ENCODE peak calls at places on chromosomes 6 and 20, in ten cellular contexts. One of them, this sample, is unnamed.

GRCh38 chr6:119052292-119052889 is 26.1 kb downstream of the FAM184A start:
- DNase-seq in nucleus accumbens: no peak
- DNase-seq in NCI-H460: no peak
- DNase-seq in GM10248: no peak
- DNase-seq in activated CD4-positive, CD25-positive, alpha-beta regulatory T cell treated with anti-CD3 and anti-CD28 coated beads, Interleukin-2, amount 50 U/mL, for 72 hours: no peak
- DNase-seq in aorta: no peak
- DNase-seq in kidney epithelial cell: no peak
- DNase-seq in amniotic stem cell: no peak
- DNase-seq in iris pigment epithelial cell: no peak
- DNase-seq in NCI-H446: no peak
- DNase-seq in this sample: no peak

GRCh38 chr6:14543971-14544620 is 426.5 kb downstream of the CD83 start:
- DNase-seq in nucleus accumbens: no peak
- DNase-seq in NCI-H460: no peak
- DNase-seq in GM10248: no peak
- DNase-seq in activated CD4-positive, CD25-positive, alpha-beta regulatory T cell treated with anti-CD3 and anti-CD28 coated beads, Interleukin-2, amount 50 U/mL, for 72 hours: no peak
- DNase-seq in aorta: no peak
- DNase-seq in kidney epithelial cell: no peak
- DNase-seq in amniotic stem cell: no peak
- DNase-seq in iris pigment epithelial cell: no peak
- DNase-seq in NCI-H446: no peak
- DNase-seq in this sample: no peak

GRCh38 chr20:33909331-33909921 is 84.3 kb upstream of the RALY start:
- DNase-seq in nucleus accumbens: no peak
- DNase-seq in NCI-H460: peak
- DNase-seq in GM10248: no peak
- DNase-seq in activated CD4-positive, CD25-positive, alpha-beta regulatory T cell treated with anti-CD3 and anti-CD28 coated beads, Interleukin-2, amount 50 U/mL, for 72 hours: no peak
- DNase-seq in aorta: no peak
- DNase-seq in kidney epithelial cell: peak
- DNase-seq in amniotic stem cell: peak
- DNase-seq in iris pigment epithelial cell: peak
- DNase-seq in NCI-H446: no peak
- DNase-seq in this sample: no peak

GRCh38 chr6:163417595-163417994 is 3.1 kb downstream of the QKI start:
- DNase-seq in nucleus accumbens: no peak
- DNase-seq in NCI-H460: no peak
- DNase-seq in GM10248: no peak
- DNase-seq in activated CD4-positive, CD25-positive, alpha-beta regulatory T cell treated with anti-CD3 and anti-CD28 coated beads, Interleukin-2, amount 50 U/mL, for 72 hours: no peak
- DNase-seq in aorta: no peak
- DNase-seq in kidney epithelial cell: no peak
- DNase-seq in amniotic stem cell: no peak
- DNase-seq in iris pigment epithelial cell: no peak
- DNase-seq in NCI-H446: no peak
- DNase-seq in this sample: no peak

GRCh38 chr20:14142964-14143627 is 147.8 kb downstream of the MACROD2 start:
- DNase-seq in nucleus accumbens: no peak
- DNase-seq in NCI-H460: peak
- DNase-seq in GM10248: no peak
- DNase-seq in activated CD4-positive, CD25-positive, alpha-beta regulatory T cell treated with anti-CD3 and anti-CD28 coated beads, Interleukin-2, amount 50 U/mL, for 72 hours: no peak
- DNase-seq in aorta: no peak
- DNase-seq in kidney epithelial cell: peak
- DNase-seq in amniotic stem cell: no peak
- DNase-seq in iris pigment epithelial cell: peak
- DNase-seq in NCI-H446: no peak
- DNase-seq in this sample: no peak

GRCh38 chr6:30264731-30265130 is 51.5 kb upstream of the TRIM26 start:
- DNase-seq in nucleus accumbens: no peak
- DNase-seq in NCI-H460: no peak
- DNase-seq in GM10248: no peak
- DNase-seq in activated CD4-positive, CD25-positive, alpha-beta regulatory T cell treated with anti-CD3 and anti-CD28 coated beads, Interleukin-2, amount 50 U/mL, for 72 hours: no peak
- DNase-seq in aorta: no peak
- DNase-seq in kidney epithelial cell: no peak
- DNase-seq in amniotic stem cell: peak
- DNase-seq in iris pigment epithelial cell: peak
- DNase-seq in NCI-H446: no peak
- DNase-seq in this sample: no peak

GRCh38 chr20:50083034-50083433 is 29.9 kb downstream of the UBE2V1 start:
- DNase-seq in nucleus accumbens: no peak
- DNase-seq in NCI-H460: no peak
- DNase-seq in GM10248: no peak
- DNase-seq in activated CD4-positive, CD25-positive, alpha-beta regulatory T cell treated with anti-CD3 and anti-CD28 coated beads, Interleukin-2, amount 50 U/mL, for 72 hours: no peak
- DNase-seq in aorta: no peak
- DNase-seq in kidney epithelial cell: no peak
- DNase-seq in amniotic stem cell: no peak
- DNase-seq in iris pigment epithelial cell: no peak
- DNase-seq in NCI-H446: no peak
- DNase-seq in this sample: no peak

GRCh38 chr20:63006611-63007471 is at the start of gene BHLHE23:
- DNase-seq in nucleus accumbens: no peak
- DNase-seq in NCI-H460: no peak
- DNase-seq in GM10248: peak
- DNase-seq in activated CD4-positive, CD25-positive, alpha-beta regulatory T cell treated with anti-CD3 and anti-CD28 coated beads, Interleukin-2, amount 50 U/mL, for 72 hours: no peak
- DNase-seq in aorta: no peak
- DNase-seq in kidney epithelial cell: no peak
- DNase-seq in amniotic stem cell: no peak
- DNase-seq in iris pigment epithelial cell: no peak
- DNase-seq in NCI-H446: no peak
- DNase-seq in this sample: no peak

GRCh38 chr6:51550243-51550642 is 537.2 kb downstream of the PKHD1 start:
- DNase-seq in nucleus accumbens: no peak
- DNase-seq in NCI-H460: no peak
- DNase-seq in GM10248: no peak
- DNase-seq in activated CD4-positive, CD25-positive, alpha-beta regulatory T cell treated with anti-CD3 and anti-CD28 coated beads, Interleukin-2, amount 50 U/mL, for 72 hours: no peak
- DNase-seq in aorta: no peak
- DNase-seq in kidney epithelial cell: no peak
- DNase-seq in amniotic stem cell: no peak
- DNase-seq in iris pigment epithelial cell: no peak
- DNase-seq in NCI-H446: no peak
- DNase-seq in this sample: no peak

GRCh38 chr6:75300206-75300605 is 15.6 kb upstream of the TMEM30A start:
- DNase-seq in nucleus accumbens: no peak
- DNase-seq in NCI-H460: no peak
- DNase-seq in GM10248: no peak
- DNase-seq in activated CD4-positive, CD25-positive, alpha-beta regulatory T cell treated with anti-CD3 and anti-CD28 coated beads, Interleukin-2, amount 50 U/mL, for 72 hours: no peak
- DNase-seq in aorta: no peak
- DNase-seq in kidney epithelial cell: no peak
- DNase-seq in amniotic stem cell: no peak
- DNase-seq in iris pigment epithelial cell: no peak
- DNase-seq in NCI-H446: no peak
- DNase-seq in this sample: no peak

GRCh38 chr6:47593979-47594378 is 104.4 kb upstream of the ADGRF4 start:
- DNase-seq in nucleus accumbens: no peak
- DNase-seq in NCI-H460: no peak
- DNase-seq in GM10248: no peak
- DNase-seq in activated CD4-positive, CD25-positive, alpha-beta regulatory T cell treated with anti-CD3 and anti-CD28 coated beads, Interleukin-2, amount 50 U/mL, for 72 hours: no peak
- DNase-seq in aorta: no peak
- DNase-seq in kidney epithelial cell: no peak
- DNase-seq in amniotic stem cell: no peak
- DNase-seq in iris pigment epithelial cell: no peak
- DNase-seq in NCI-H446: no peak
- DNase-seq in this sample: no peak